ENCODE peak calls at places on chromosomes 12 and 14, in nine cellular contexts. D, R, P, C, M, Q, A, O and X are unnamed samples.
A peak's percentile ranks its signal among the peaks of the same experiment; 100 is the strongest.

GRCh38 chr12:124829008-124829707 is 34.5 kb downstream of the SCARB1 start:
- DNase-seq in D (no peak), R (no peak), P (no peak), C (no peak), M (no peak), Q (peak; percentile 87), A (no peak), O (peak; percentile 62), X (no peak)

GRCh38 chr12:93221841-93222240 is 155.9 kb upstream of the NUDT4 start:
- DNase-seq in D (no peak), R (no peak), P (no peak), C (no peak), M (no peak), Q (no peak), A (peak; percentile 72), O (no peak), X (no peak)

GRCh38 chr12:75909714-75910451 is 121.7 kb downstream of the PHLDA1 start:
- DNase-seq in D (no peak), R (no peak), P (no peak), C (no peak), M (peak; percentile 56), Q (no peak), A (no peak), O (no peak), X (no peak)

GRCh38 chr14:24377660-24378059 is 9.7 kb downstream of the NFATC4 start:
- DNase-seq in D (no peak), R (no peak), P (no peak), C (no peak), M (peak; percentile 94), Q (no peak), A (no peak), O (no peak), X (no peak)

GRCh38 chr12:53631721-53632120 is 5.5 kb upstream of the ATF7 start:
- DNase-seq in D (no peak), R (no peak), P (no peak), C (no peak), M (no peak), Q (no peak), A (no peak), O (no peak), X (no peak)

GRCh38 chr12:110533607-110534006 is 31.5 kb downstream of the RAD9B start:
- DNase-seq in D (no peak), R (no peak), P (no peak), C (no peak), M (no peak), Q (no peak), A (no peak), O (no peak), X (peak; percentile 37)

GRCh38 chr14:92613008-92613658 is 99.6 kb downstream of the RIN3 start:
- DNase-seq in D (peak; percentile 68), R (peak; percentile 57), P (peak; percentile 9), C (peak; percentile 18), M (no peak), Q (peak; percentile 40), A (no peak), O (peak; percentile 51), X (no peak)

GRCh38 chr14:56603648-56604047 is 24.1 kb downstream of the TMEM260 start:
- DNase-seq in D (no peak), R (no peak), P (no peak), C (no peak), M (no peak), Q (no peak), A (no peak), O (no peak), X (no peak)

GRCh38 chr14:52125885-52126284 is 57.0 kb upstream of the NID2 start:
- DNase-seq in D (no peak), R (no peak), P (no peak), C (no peak), M (no peak), Q (no peak), A (no peak), O (no peak), X (no peak)

GRCh38 chr12:75976913-75977312 is 54.7 kb downstream of the PHLDA1 start:
- DNase-seq in D (no peak), R (no peak), P (no peak), C (no peak), M (no peak), Q (no peak), A (no peak), O (no peak), X (no peak)

GRCh38 chr12:101793401-101793800 is 37.4 kb downstream of the GNPTAB start:
- DNase-seq in D (no peak), R (no peak), P (no peak), C (no peak), M (no peak), Q (peak; percentile 59), A (no peak), O (no peak), X (no peak)

GRCh38 chr14:33794791-33795300 is 156.0 kb downstream of the EGLN3 start:
- DNase-seq in D (no peak), R (no peak), P (no peak), C (no peak), M (no peak), Q (peak; percentile 37), A (no peak), O (no peak), X (no peak)

GRCh38 chr14:90330203-90331196 is 1.2 kb downstream of the NRDE2 start:
- DNase-seq in D (no peak), R (no peak), P (no peak), C (no peak), M (no peak), Q (no peak), A (no peak), O (no peak), X (no peak)

GRCh38 chr12:13719986-13720385 is 261.4 kb downstream of the GRIN2B start:
- DNase-seq in D (no peak), R (no peak), P (peak; percentile 56), C (no peak), M (no peak), Q (no peak), A (no peak), O (no peak), X (no peak)

GRCh38 chr12:112964915-112965314 is 13.4 kb upstream of the OAS2 start:
- DNase-seq in D (no peak), R (no peak), P (no peak), C (no peak), M (no peak), Q (no peak), A (no peak), O (no peak), X (no peak)

GRCh38 chr14:87483651-87484260 is 509.2 kb downstream of the GALC start:
- DNase-seq in D (no peak), R (no peak), P (no peak), C (no peak), M (no peak), Q (peak; percentile 12), A (no peak), O (no peak), X (no peak)

GRCh38 chr12:124613151-124613585 is 45.8 kb upstream of the NCOR2 start:
- DNase-seq in D (no peak), R (no peak), P (no peak), C (no peak), M (peak; percentile 43), Q (no peak), A (no peak), O (no peak), X (no peak)

GRCh38 chr14:81826080-81826479 is 292.4 kb upstream of the SEL1L start:
- DNase-seq in D (no peak), R (no peak), P (peak; percentile 93), C (no peak), M (no peak), Q (no peak), A (no peak), O (no peak), X (no peak)

GRCh38 chr12:14577344-14577743 is 9.7 kb upstream of the PLBD1 start:
- DNase-seq in D (no peak), R (peak; percentile 29), P (no peak), C (no peak), M (no peak), Q (no peak), A (no peak), O (no peak), X (no peak)

GRCh38 chr14:36254020-36254614 is 66.3 kb downstream of the MBIP start:
- DNase-seq in D (no peak), R (no peak), P (no peak), C (no peak), M (no peak), Q (peak; percentile 22), A (no peak), O (no peak), X (no peak)

GRCh38 chr12:5648692-5649338 is 216.9 kb downstream of the NTF3 start:
- DNase-seq in D (no peak), R (no peak), P (no peak), C (no peak), M (peak; percentile 83), Q (peak; percentile 50), A (no peak), O (peak; percentile 21), X (peak; percentile 10)

GRCh38 chr12:65659681-65660080 is 164.6 kb upstream of the HMGA2 start:
- DNase-seq in D (no peak), R (no peak), P (no peak), C (no peak), M (no peak), Q (no peak), A (no peak), O (no peak), X (no peak)

GRCh38 chr14:93892923-93893549 is 34.1 kb upstream of the FAM181A start:
- DNase-seq in D (peak; percentile 86), R (peak; percentile 71), P (no peak), C (peak; percentile 26), M (no peak), Q (peak; percentile 84), A (peak; percentile 41), O (peak; percentile 61), X (peak; percentile 10)

GRCh38 chr12:132353811-132354210 is 24.4 kb upstream of the GALNT9 start:
- DNase-seq in D (no peak), R (no peak), P (no peak), C (no peak), M (no peak), Q (no peak), A (no peak), O (no peak), X (no peak)

GRCh38 chr12:62683724-62684501 is 217.3 kb downstream of the MON2 start:
- DNase-seq in D (no peak), R (no peak), P (no peak), C (no peak), M (no peak), Q (peak; percentile 86), A (peak; percentile 46), O (no peak), X (no peak)

GRCh38 chr12:116339800-116340371 is 62.4 kb upstream of the MED13L start:
- DNase-seq in D (no peak), R (no peak), P (no peak), C (no peak), M (no peak), Q (peak; percentile 51), A (no peak), O (no peak), X (no peak)

GRCh38 chr14:80977103-80977728 is 21.8 kb downstream of the TSHR start:
- DNase-seq in D (no peak), R (no peak), P (no peak), C (no peak), M (no peak), Q (no peak), A (no peak), O (no peak), X (no peak)

GRCh38 chr14:21029917-21030316 is at the start of gene TPPP2:
- DNase-seq in D (no peak), R (no peak), P (no peak), C (no peak), M (no peak), Q (no peak), A (no peak), O (no peak), X (no peak)

GRCh38 chr14:94622653-94623421 is 10.6 kb downstream of the SERPINA3 start:
- DNase-seq in D (no peak), R (no peak), P (no peak), C (no peak), M (no peak), Q (no peak), A (no peak), O (no peak), X (no peak)

GRCh38 chr12:16605666-16606116 is 271 bp downstream of the LMO3 start:
- DNase-seq in D (peak; percentile 49), R (no peak), P (no peak), C (no peak), M (peak; percentile 49), Q (peak; percentile 39), A (no peak), O (peak; percentile 20), X (no peak)

GRCh38 chr14:94936411-94936892 is 166.5 kb upstream of the GSC start:
- DNase-seq in D (peak; percentile 99), R (no peak), P (peak; percentile 99), C (no peak), M (peak; percentile 14), Q (peak; percentile 85), A (peak; percentile 83), O (no peak), X (no peak)